ENCODE peak calls at places on chromosome 1, in six cellular contexts. O, I, V, Z, G and W are unnamed samples.

GRCh38 chr1:119254067-119254720 is 113.7 kb upstream of the WARS2 start:
- DNase-seq in Z (no peak), G (no peak), V (peak; percentile 14), I (no peak), O (no peak), W (no peak)

GRCh38 chr1:210195635-210196160 is 36.9 kb upstream of the SERTAD4 start:
- DNase-seq in Z (no peak), V (no peak), G (no peak), I (no peak), O (no peak), W (no peak)

GRCh38 chr1:212413902-212414327 is 771 bp downstream of the PACC1 start:
- DNase-seq in V (peak; percentile 75), G (no peak), O (no peak), I (no peak), Z (peak; percentile 54), W (peak; percentile 69)

GRCh38 chr1:200979574-200980451 is 43.7 kb downstream of the KIF21B start:
- DNase-seq in I (peak; percentile 45), O (peak; percentile 91), G (peak; percentile 43), V (no peak), Z (peak; percentile 32), W (peak; percentile 34)

GRCh38 chr1:228344631-228345072 is 62.0 kb downstream of the TRIM11 start:
- DNase-seq in I (no peak), V (no peak), G (no peak), O (no peak), Z (no peak), W (no peak)

GRCh38 chr1:58949551-58950220 is 165.8 kb upstream of the JUN start:
- DNase-seq in I (no peak), V (no peak), O (no peak), G (no peak), Z (no peak), W (no peak)

GRCh38 chr1:8456991-8457390 is 139.1 kb downstream of the SLC45A1 start:
- DNase-seq in G (no peak), V (no peak), O (no peak), I (no peak), Z (no peak), W (no peak)

GRCh38 chr1:167439301-167439988 is 78.9 kb downstream of the CD247 start:
- DNase-seq in V (peak; percentile 73), I (no peak), O (peak; percentile 67), G (peak; percentile 31), Z (peak; percentile 72), W (peak; percentile 59)

GRCh38 chr1:1827089-1827433 is 48.8 kb upstream of the NADK start:
- DNase-seq in Z (no peak), O (no peak), G (no peak), V (peak; percentile 27), I (no peak), W (no peak)

GRCh38 chr1:29471487-29472313 is 235.4 kb downstream of the PTPRU start:
- DNase-seq in Z (no peak), I (no peak), V (no peak), O (no peak), G (no peak), W (no peak)

GRCh38 chr1:30423570-30423969 is 299.8 kb downstream of the MATN1 start:
- DNase-seq in I (no peak), O (no peak), V (no peak), G (no peak), Z (no peak), W (no peak)

GRCh38 chr1:180167021-180167701 is 12.5 kb downstream of the QSOX1 start:
- DNase-seq in V (no peak), O (no peak), Z (no peak), G (no peak), I (no peak), W (no peak)

GRCh38 chr1:27138368-27138767 is 16.6 kb downstream of the SLC9A1 start:
- DNase-seq in Z (no peak), V (no peak), O (no peak), I (no peak), G (no peak), W (no peak)

GRCh38 chr1:230121950-230122349 is 54.9 kb downstream of the GALNT2 start:
- DNase-seq in Z (no peak), I (no peak), V (no peak), G (no peak), O (no peak), W (no peak)

GRCh38 chr1:230359992-230360391 is 66.1 kb downstream of the PGBD5 start:
- DNase-seq in V (no peak), G (no peak), O (no peak), I (no peak), Z (no peak), W (no peak)